ENCODE peak calls at places on chromosome 16, in seven cellular contexts. G is PC-9, W is stomach, V is ascending aorta, K is AG04450, L is adrenal gland, M is hepatocyte. N is an unnamed sample.
A peak's percentile ranks its signal among the peaks of the same experiment; 100 is the strongest.

GRCh38 chr16:9787717-9788116 is 394.5 kb downstream of the GRIN2A start:
- DNase-seq in V (no peak), W (no peak), M (no peak), K (no peak), G (no peak), L (peak; percentile 56), N (peak; percentile 26)

GRCh38 chr16:71628810-71629209 is 2.8 kb downstream of the MARVELD3 start:
- DNase-seq in G (no peak), V (no peak), L (no peak), K (no peak), W (no peak), M (peak; percentile 44), N (peak; percentile 85)

GRCh38 chr16:29811896-29812665 is at the start of gene PRRT2:
- DNase-seq in V (no peak), W (no peak), M (peak; percentile 85), L (peak; percentile 84), G (peak; percentile 57), K (no peak), N (peak; percentile 79)

GRCh38 chr16:52435573-52435972 is 111.4 kb downstream of the TOX3 start:
- DNase-seq in L (peak; percentile 51), M (no peak), V (no peak), K (no peak), G (no peak), W (no peak), N (no peak)

GRCh38 chr16:77469639-77470038 is 34.8 kb upstream of the ADAMTS18 start:
- DNase-seq in V (no peak), W (no peak), M (no peak), L (no peak), G (no peak), K (no peak), N (no peak)

GRCh38 chr16:10684541-10685151 is 10.1 kb downstream of the TEKT5 start:
- DNase-seq in M (no peak), K (no peak), W (no peak), G (no peak), V (no peak), L (peak; percentile 29), N (no peak)

GRCh38 chr16:59259964-59260348 is 525.8 kb upstream of the GOT2 start:
- DNase-seq in L (no peak), G (no peak), M (no peak), W (no peak), V (no peak), K (no peak), N (no peak)

GRCh38 chr16:79593074-79593531 is 7.4 kb downstream of the MAF start:
- DNase-seq in G (no peak), V (no peak), M (no peak), W (no peak), L (no peak), K (no peak), N (no peak)

GRCh38 chr16:78926723-78927200 is 673.8 kb downstream of the MAF start:
- DNase-seq in V (no peak), M (no peak), L (no peak), K (no peak), G (no peak), W (no peak), N (no peak)

GRCh38 chr16:24966599-24966998 is 48.6 kb downstream of the ARHGAP17 start:
- DNase-seq in W (no peak), K (no peak), V (no peak), G (no peak), M (peak; percentile 50), L (peak; percentile 14), N (no peak)

GRCh38 chr16:66383551-66383950 is 17.1 kb downstream of the CDH5 start:
- DNase-seq in L (no peak), M (no peak), K (no peak), W (no peak), V (no peak), G (no peak), N (no peak)

GRCh38 chr16:66381585-66382170 is 15.2 kb downstream of the CDH5 start:
- DNase-seq in K (no peak), W (no peak), G (no peak), L (no peak), V (no peak), M (no peak), N (no peak)

GRCh38 chr16:66380421-66380820 is 13.9 kb downstream of the CDH5 start:
- DNase-seq in M (no peak), L (no peak), W (no peak), K (no peak), G (no peak), V (no peak), N (no peak)

GRCh38 chr16:66382966-66383299 is 16.4 kb downstream of the CDH5 start:
- DNase-seq in K (peak; percentile 52), W (no peak), V (no peak), L (no peak), G (peak; percentile 53), M (peak; percentile 52), N (peak; percentile 40)

GRCh38 chr16:66382171-66382965 is 15.9 kb downstream of the CDH5 start:
- DNase-seq in V (no peak), L (no peak), K (peak; percentile 13), M (no peak), G (peak; percentile 68), W (no peak), N (no peak)
- TF ChIP-seq CTCF in V (no peak), L (no peak), K (no peak), M (no peak), G (peak; percentile 15), W (no peak), N (no peak)

DNA sequence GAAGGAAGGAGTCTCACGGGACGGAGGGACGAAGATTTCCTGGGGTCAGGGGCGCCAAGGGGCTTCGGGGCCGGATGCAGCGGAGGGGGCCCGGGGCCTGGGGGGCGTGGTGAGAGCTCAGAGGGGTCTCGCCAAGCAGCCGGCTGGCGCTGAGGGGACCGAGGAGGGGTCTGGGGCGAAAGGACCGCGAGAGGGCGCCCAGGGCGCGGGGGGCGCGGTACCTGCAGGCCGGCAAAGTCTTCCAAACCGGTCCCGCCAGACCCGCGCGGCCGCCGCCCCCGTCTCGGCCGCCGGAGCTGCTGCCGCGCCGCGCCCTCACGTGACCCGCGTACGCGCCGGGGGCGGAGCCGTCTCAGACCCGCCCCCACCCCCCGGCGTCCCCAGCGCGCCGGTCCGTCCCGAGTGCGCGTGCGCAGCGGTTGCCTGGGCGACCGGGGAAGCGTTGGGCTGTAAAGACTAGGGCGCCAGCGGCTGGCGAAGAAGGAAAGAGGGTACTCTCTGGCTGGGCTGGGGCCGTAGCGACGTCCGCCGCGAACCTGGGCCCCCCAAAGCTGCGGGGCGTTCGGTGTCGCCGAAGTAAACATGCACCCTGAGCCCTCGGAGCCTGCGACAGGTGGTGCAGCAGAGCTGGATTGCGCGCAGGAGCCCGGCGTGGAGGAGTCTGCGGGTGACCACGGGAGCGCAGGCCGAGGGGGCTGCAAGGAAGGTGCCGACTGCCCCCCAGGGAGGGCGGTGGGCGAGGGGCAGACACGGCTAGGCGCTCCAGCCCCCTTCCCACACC is at the start of the genes DNAAF1 and HSDL1:
- DNase-seq in M (peak; percentile 97), V (peak; percentile 42), K (peak; percentile 45), L (peak; percentile 94), G (peak; percentile 95), W (peak; percentile 95), N (peak; percentile 91)
- H3K4me3 ChIP-seq in M (peak within 1 kb of the TSS; percentile 99), V (peak within 1 kb of the TSS; percentile 61), K (peak within 1 kb of the TSS; percentile 80), L (peak within 1 kb of the TSS; percentile 5), G (peak within 1 kb of the TSS; percentile 65), W (peak within 1 kb of the TSS; percentile 97), N (peak within 1 kb of the TSS; percentile 81)

GRCh38 chr16:7482028-7482427 is 149.4 kb downstream of the RBFOX1 start:
- DNase-seq in K (no peak), W (no peak), V (no peak), L (no peak), M (no peak), G (no peak), N (no peak)
- H3K27me3 ChIP-seq in K (no peaks in the 10 kb centered on the region), W (no peaks in the 10 kb centered on the region), V (no peaks in the 10 kb centered on the region), L (no peaks in the 10 kb centered on the region), M (peaks cover 4% of the 10 kb centered on the region), G (peaks cover 47% of the 10 kb centered on the region), N (no peaks in the 10 kb centered on the region)

DNA sequence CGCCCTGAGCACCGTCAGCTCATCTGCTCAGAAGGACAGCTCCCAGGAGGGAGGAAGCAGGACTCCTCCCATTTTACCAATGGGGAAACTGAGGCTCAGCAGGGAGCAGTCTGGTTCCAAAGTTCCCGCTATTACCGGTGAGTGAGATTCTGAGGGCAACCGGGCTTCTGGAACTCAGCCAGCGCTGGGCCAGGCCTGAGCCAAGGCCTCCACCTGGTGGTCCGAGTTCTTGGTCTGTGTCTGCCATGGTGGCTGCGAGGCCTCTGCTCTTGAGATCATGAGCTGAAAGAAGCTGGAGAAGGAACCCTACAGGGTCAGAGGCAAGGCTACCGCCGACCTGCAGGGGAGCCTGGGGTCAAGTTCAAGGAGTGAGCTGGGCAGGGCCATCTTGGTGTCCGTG is 110.8 kb upstream of the GSE1 start:
- DNase-seq in L (no peak), V (no peak), G (no peak), W (no peak), K (no peak), M (no peak), N (no peak)
- TF ChIP-seq CTCF in L (no peak), V (no peak), G (no peak), W (no peak), K (no peak), M (no peak), N (no peak)

DNA sequence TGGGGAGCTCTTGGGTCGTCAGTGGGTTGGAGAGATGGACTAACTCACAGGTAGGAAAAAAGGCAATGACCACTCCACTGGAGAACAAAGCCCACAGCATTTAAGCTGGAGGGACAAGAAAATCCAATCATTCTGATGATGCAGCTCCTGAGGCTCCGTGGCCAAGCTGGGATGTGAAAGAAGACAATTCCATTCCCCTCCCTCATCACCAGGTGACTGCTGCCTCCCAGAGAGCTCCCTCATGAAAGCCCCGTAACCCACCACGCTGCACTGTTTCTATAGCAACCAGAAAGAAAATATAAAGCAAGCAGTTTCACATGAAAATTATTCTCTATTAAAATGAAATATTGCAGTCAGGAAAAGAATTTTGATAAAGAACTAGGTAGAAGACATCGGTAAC is 15.2 kb downstream of the ANKRD11 start:
- DNase-seq in L (no peak), K (no peak), G (no peak), V (no peak), W (no peak), M (no peak), N (no peak)
- H3K4me3 ChIP-seq in L (no peak overlapping the region), K (no peak overlapping the region), G (no peak overlapping the region), V (no peak overlapping the region), W (no peak overlapping the region), M (no peak overlapping the region), N (no peak overlapping the region)

GRCh38 chr16:15766918-15767317 is 89.9 kb downstream of the MYH11 start:
- DNase-seq in K (no peak), W (no peak), M (no peak), L (no peak), G (no peak), V (no peak), N (no peak)
- H3K27me3 ChIP-seq in K (peaks cover 10% of the 10 kb centered on the region), W (peaks cover 3% of the 10 kb centered on the region), M (peaks cover 11% of the 10 kb centered on the region), L (no peaks in the 10 kb centered on the region), G (peaks cover 14% of the 10 kb centered on the region), V (no peaks in the 10 kb centered on the region), N (peaks cover 5% of the 10 kb centered on the region)

GRCh38 chr16:86854895-86855294 is 276.5 kb downstream of the FOXL1 start:
- DNase-seq in V (no peak), K (peak; percentile 24), G (no peak), M (peak; percentile 55), W (no peak), L (no peak), N (no peak)
- TF ChIP-seq CTCF in V (no peak), K (no peak), G (no peak), M (no peak), W (no peak), L (no peak), N (no peak)